ENCODE peak calls at places on chromosomes 2 and 18, in six cellular contexts. O is A549, M is GM10248, C is stomach, A is left lung, S is GM06990. Z is an unnamed sample.

GRCh38 chr2:28649481-28650260 is 102.0 kb upstream of the PPP1CB start:
- DNase-seq in C (no peak), A (no peak), O (no peak), S (peak; percentile 30), M (peak; percentile 53), Z (no peak)

GRCh38 chr2:238009563-238009962 is 42.7 kb downstream of the UBE2F start:
- DNase-seq in O (no peak), S (no peak), M (no peak), C (no peak), A (no peak), Z (no peak)

GRCh38 chr2:12704378-12704777 is 12.4 kb upstream of the TRIB2 start:
- DNase-seq in O (no peak), M (no peak), A (no peak), C (no peak), S (no peak), Z (no peak)

GRCh38 chr2:210421916-210422315 is 54.6 kb downstream of the LANCL1 start:
- DNase-seq in C (no peak), O (no peak), A (no peak), M (no peak), S (no peak), Z (peak; percentile 7)

GRCh38 chr2:197704434-197705142 is 581 bp upstream of the MARS2 start:
- DNase-seq in C (no peak), A (no peak), O (no peak), S (no peak), M (no peak), Z (no peak)

GRCh38 chr2:232488097-232488711 is 570 bp upstream of the ECEL1 start:
- DNase-seq in A (peak; percentile 60), M (no peak), C (no peak), S (no peak), O (no peak), Z (no peak)

GRCh38 chr2:27992787-27993747 is 102.5 kb downstream of the BABAM2 start:
- DNase-seq in C (no peak), S (no peak), M (no peak), A (no peak), O (peak; percentile 68), Z (no peak)

GRCh38 chr2:37005118-37005868 is 39.0 kb upstream of the STRN start:
- DNase-seq in O (no peak), A (no peak), S (peak; percentile 32), C (no peak), M (peak; percentile 31), Z (no peak)

GRCh38 chr2:49403722-49404507 is 249.6 kb upstream of the FSHR start:
- DNase-seq in O (no peak), S (no peak), C (no peak), M (no peak), A (no peak), Z (no peak)

GRCh38 chr2:236636261-236636660 is 66.6 kb downstream of the ACKR3 start:
- DNase-seq in A (no peak), M (no peak), S (no peak), C (no peak), O (no peak), Z (no peak)

GRCh38 chr18:48893559-48894265 is 57.1 kb downstream of the SMAD7 start:
- DNase-seq in M (no peak), O (no peak), A (no peak), S (no peak), C (peak; percentile 53), Z (no peak)

GRCh38 chr18:69469444-69469919 is 68.8 kb downstream of the DOK6 start:
- DNase-seq in S (peak; percentile 6), A (peak; percentile 61), C (no peak), M (no peak), O (peak; percentile 21), Z (no peak)

GRCh38 chr2:102245266-102246151 is 58.7 kb downstream of the IL1RL2 start:
- DNase-seq in S (no peak), A (peak; percentile 56), M (no peak), O (no peak), C (no peak), Z (peak; percentile 66)

GRCh38 chr2:134683561-134684112 is 35.2 kb downstream of the TMEM163 start:
- DNase-seq in O (no peak), M (peak; percentile 26), A (no peak), S (peak; percentile 47), C (no peak), Z (no peak)

GRCh38 chr2:170815311-170815710 is 1.4 kb upstream of the GAD1 start:
- DNase-seq in A (no peak), C (no peak), M (no peak), O (no peak), S (no peak), Z (no peak)

GRCh38 chr2:7013761-7014160 is 96.5 kb downstream of the RNF144A start:
- DNase-seq in M (no peak), O (no peak), S (no peak), C (no peak), A (no peak), Z (no peak)

GRCh38 chr2:225120175-225120574 is 77.9 kb upstream of the DOCK10 start:
- DNase-seq in S (no peak), C (no peak), O (peak; percentile 24), A (no peak), M (no peak), Z (no peak)
- TF ChIP-seq CTCF in S (no peak), C (no peak), O (no peak), A (no peak), M (no peak), Z (no peak)

GRCh38 chr2:168775837-168776236 is 26.6 kb upstream of the NOSTRIN start:
- DNase-seq in S (no peak), O (no peak), C (no peak), M (no peak), A (no peak), Z (no peak)

GRCh38 chr2:168772704-168773103 is 29.7 kb upstream of the NOSTRIN start:
- DNase-seq in O (no peak), A (no peak), C (no peak), M (no peak), S (no peak), Z (no peak)

GRCh38 chr2:168770796-168771195 is 31.6 kb upstream of the NOSTRIN start:
- DNase-seq in S (no peak), C (no peak), A (no peak), O (no peak), M (no peak), Z (no peak)

GRCh38 chr2:168773128-168773527 is 29.3 kb upstream of the NOSTRIN start:
- DNase-seq in S (no peak), M (no peak), A (no peak), C (no peak), O (no peak), Z (no peak)

GRCh38 chr2:168773719-168774521 is 28.5 kb upstream of the NOSTRIN start:
- DNase-seq in A (peak; percentile 62), S (no peak), O (peak; percentile 13), M (peak; percentile 24), C (peak; percentile 72), Z (peak; percentile 22)
- TF ChIP-seq CTCF in A (peak; percentile 74), S (peak; percentile 87), O (peak; percentile 65), M (peak; percentile 60), C (peak; percentile 83), Z (peak; percentile 97)

GRCh38 chr2:225559090-225559489 is 159.6 kb downstream of the NYAP2 start:
- DNase-seq in C (no peak), O (no peak), S (no peak), A (no peak), M (no peak), Z (no peak)

GRCh38 chr2:225558425-225558824 is 158.9 kb downstream of the NYAP2 start:
- DNase-seq in O (no peak), M (no peak), S (no peak), C (no peak), A (no peak), Z (no peak)

DNA sequence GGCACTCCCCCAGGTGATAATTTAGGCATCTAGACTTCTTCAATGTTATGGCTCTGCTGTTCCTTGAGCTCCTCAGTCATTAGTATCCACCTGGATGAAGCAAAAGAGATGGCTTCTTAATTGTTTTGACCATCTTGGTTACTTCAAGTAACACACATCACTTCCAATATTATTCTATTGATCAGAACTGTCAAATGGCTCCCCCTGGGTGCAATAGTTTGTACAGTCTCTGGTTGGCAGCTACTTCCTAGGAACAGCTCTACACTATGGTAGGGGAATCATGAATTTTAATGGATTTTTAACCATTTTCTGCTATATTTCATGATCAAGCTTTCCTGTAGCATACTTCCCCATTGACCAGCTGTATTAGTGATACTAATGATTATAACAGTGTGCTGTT is 157.0 kb downstream of the NYAP2 start:
- DNase-seq in S (no peak), A (no peak), M (no peak), O (no peak), C (no peak), Z (no peak)
- TF ChIP-seq CTCF in S (peak; percentile 40), A (no peak), M (no peak), O (no peak), C (no peak), Z (no peak)

GRCh38 chr2:187711122-187711521 is 156.9 kb upstream of the TFPI start:
- DNase-seq in C (no peak), A (no peak), S (no peak), O (no peak), M (no peak), Z (no peak)

GRCh38 chr2:187709063-187709462 is 154.8 kb upstream of the TFPI start:
- DNase-seq in S (no peak), M (no peak), A (no peak), O (no peak), C (no peak), Z (no peak)

GRCh38 chr2:187708272-187708671 is 154.0 kb upstream of the TFPI start:
- DNase-seq in O (no peak), M (no peak), S (no peak), C (no peak), A (no peak), Z (no peak)
- TF ChIP-seq CTCF in O (no peak), M (no peak), S (no peak), C (no peak), A (no peak), Z (no peak)

DNA sequence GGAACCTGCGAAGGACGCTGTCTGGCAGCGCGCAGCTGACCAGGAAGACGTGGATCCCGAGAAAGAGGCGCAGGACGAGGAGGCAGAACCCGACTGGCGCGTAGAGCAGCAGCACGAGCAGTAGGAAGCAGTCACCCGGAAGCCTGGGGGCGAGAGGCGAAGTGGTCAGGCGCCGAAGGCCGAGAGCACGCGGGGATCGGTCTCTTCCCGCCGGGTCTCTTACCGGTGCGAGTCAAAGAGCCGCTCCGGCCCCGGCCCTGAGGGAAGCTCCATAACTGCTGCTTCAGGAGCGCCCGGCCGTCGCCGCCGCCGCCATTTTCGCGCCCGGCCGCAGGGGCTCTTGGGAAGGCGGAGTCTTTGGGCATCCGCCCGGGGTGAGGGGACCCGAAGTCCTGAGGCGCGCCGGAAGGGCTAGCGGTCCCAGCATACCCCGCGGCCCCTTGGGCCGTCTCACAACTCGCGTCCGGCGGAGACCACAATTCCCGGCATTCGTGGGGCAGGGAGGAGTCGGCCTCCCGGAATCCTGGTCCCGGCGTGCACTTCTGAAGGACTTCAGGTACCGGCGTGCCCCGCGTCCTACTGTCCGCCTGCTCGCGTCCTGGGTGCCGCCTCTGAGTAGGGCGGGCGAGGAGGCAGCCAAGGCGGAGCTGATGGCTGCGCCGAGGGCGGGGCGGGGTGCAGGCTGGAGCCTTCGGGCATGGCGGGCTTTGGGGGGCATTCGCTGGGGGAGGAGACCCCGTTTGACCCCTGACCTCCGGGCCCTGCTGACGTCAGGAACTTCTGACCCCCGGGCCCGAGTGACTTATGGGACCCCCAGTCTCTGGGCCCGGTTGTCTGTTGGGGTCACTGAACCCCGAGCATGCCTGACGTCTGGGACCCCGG is at the start of the genes AUP1 and HTRA2:
- DNase-seq in A (peak; percentile 99), S (peak; percentile 99), O (peak; percentile 100), C (peak; percentile 99), M (peak; percentile 98), Z (peak; percentile 98)
- TF ChIP-seq CTCF in A (peak; percentile 26), S (no peak), O (no peak), C (no peak), M (no peak), Z (no peak)

Z was measured in AG09319.